ENCODE peak calls at places on chromosomes 16 and 17, in ten cellular contexts. L is heart left ventricle; N is GDM1; B is choroid plexus epithelial cell; D is CD4-positive, alpha-beta memory T cell; J is kidney tubule cell; T is CD8-positive, alpha-beta memory T cell; M is NAMALWA; O is midbrain; I is effector CD4-positive, alpha-beta T cell. R is an unnamed sample.

GRCh38 chr16:86157616-86158247 is 258.8 kb downstream of the IRF8 start:
- DNase-seq in I (no peak), D (no peak), L (no peak), O (no peak), T (no peak), B (peak; percentile 33), M (no peak), J (no peak), N (no peak), R (no peak)

GRCh38 chr17:58643147-58643546 is 48.7 kb downstream of the TEX14 start:
- DNase-seq in B (peak; percentile 88), J (peak; percentile 84), O (no peak), T (no peak), I (no peak), D (no peak), M (no peak), L (no peak), N (no peak), R (no peak)

GRCh38 chr17:6011241-6011640 is 58.9 kb upstream of the WSCD1 start:
- DNase-seq in B (no peak), L (no peak), J (peak; percentile 43), O (no peak), T (no peak), M (no peak), N (no peak), D (no peak), I (no peak), R (no peak)

GRCh38 chr16:49557070-49557446 is 183.5 kb downstream of the C16orf78 start:
- DNase-seq in J (no peak), N (no peak), L (no peak), D (no peak), O (no peak), I (no peak), M (no peak), B (no peak), T (no peak), R (no peak)

GRCh38 chr16:52191533-52192134 is 355.3 kb downstream of the TOX3 start:
- DNase-seq in D (peak; percentile 13), B (peak; percentile 77), J (peak; percentile 68), N (no peak), M (peak; percentile 66), O (peak; percentile 85), L (peak; percentile 36), T (peak; percentile 25), I (peak; percentile 18), R (no peak)

GRCh38 chr16:84582958-84583516 is 34.8 kb downstream of the COTL1 start:
- DNase-seq in T (no peak), N (no peak), D (no peak), B (peak; percentile 79), I (no peak), J (peak; percentile 72), L (no peak), M (no peak), O (no peak), R (no peak)

GRCh38 chr16:51592013-51592501 is 441.0 kb upstream of the SALL1 start:
- DNase-seq in J (peak; percentile 31), L (no peak), T (no peak), O (no peak), N (no peak), M (no peak), I (no peak), B (no peak), D (no peak), R (no peak)

GRCh38 chr17:35998018-35998545 is 3.3 kb downstream of the CCL15 start:
- DNase-seq in J (no peak), T (no peak), D (no peak), I (no peak), M (no peak), N (no peak), O (no peak), L (no peak), B (no peak), R (no peak)

GRCh38 chr17:19470529-19471261 is 59.7 kb downstream of the RNF112 start:
- DNase-seq in D (no peak), O (no peak), L (peak; percentile 61), I (no peak), M (no peak), N (no peak), T (no peak), J (peak; percentile 65), B (peak; percentile 57), R (peak; percentile 85)

GRCh38 chr16:15899538-15900100 is 11.2 kb upstream of the CEP20 start:
- DNase-seq in I (no peak), T (no peak), B (peak; percentile 80), M (no peak), L (no peak), J (peak; percentile 99), N (no peak), O (no peak), D (no peak), R (no peak)

GRCh38 chr16:1494129-1494640 is 1.0 kb downstream of the TELO2 start:
- DNase-seq in I (no peak), D (no peak), J (peak; percentile 42), M (peak; percentile 20), N (no peak), B (peak; percentile 89), L (peak; percentile 71), T (no peak), O (no peak), R (peak; percentile 81)

GRCh38 chr17:47253541-47254402 is at the start of gene ITGB3:
- DNase-seq in D (peak; percentile 58), L (peak; percentile 82), T (peak; percentile 45), N (peak; percentile 49), B (peak; percentile 70), M (peak; percentile 82), O (peak; percentile 41), J (peak; percentile 84), I (peak; percentile 44), R (peak; percentile 88)

GRCh38 chr16:57356547-57356946 is 2.0 kb upstream of the CCL22 start:
- DNase-seq in I (no peak), O (no peak), J (no peak), T (no peak), L (no peak), B (no peak), M (no peak), N (no peak), D (no peak), R (no peak)

GRCh38 chr16:8850279-8850885 is 18.4 kb downstream of the CARHSP1 start:
- DNase-seq in I (no peak), D (no peak), J (peak; percentile 85), L (peak; percentile 61), N (peak; percentile 61), T (no peak), O (no peak), B (peak; percentile 82), M (no peak), R (peak; percentile 81)

GRCh38 chr17:76935331-76935730 is 67.1 kb downstream of the MGAT5B start:
- DNase-seq in N (no peak), B (peak; percentile 36), J (no peak), D (no peak), I (no peak), O (no peak), T (no peak), L (no peak), M (no peak), R (no peak)

GRCh38 chr17:78001182-78001581 is 42.7 kb downstream of the TNRC6C start:
- DNase-seq in T (no peak), O (no peak), M (no peak), L (no peak), J (no peak), B (peak; percentile 44), N (no peak), I (no peak), D (no peak), R (no peak)

GRCh38 chr16:81263470-81264200 is 25.1 kb downstream of the BCO1 start:
- DNase-seq in J (no peak), M (no peak), D (no peak), T (no peak), I (no peak), L (no peak), N (no peak), O (no peak), B (peak; percentile 33), R (no peak)

GRCh38 chr17:77423589-77424451 is 283.1 kb downstream of the SEC14L1 start:
- DNase-seq in L (peak; percentile 84), O (peak; percentile 68), T (no peak), I (no peak), D (no peak), J (peak; percentile 93), M (no peak), B (peak; percentile 86), N (no peak), R (peak; percentile 90)